ENCODE peak calls at places on chromosomes 7 and 10, in eight cellular contexts. One of them, this sample, is unnamed.

GRCh38 chr7:71752171-71752935 is 620.4 kb downstream of the GALNT17 start:
- DNase-seq in PC-9: no peak
- DNase-seq in adrenal gland: peak; percentile 57
- DNase-seq in colonic mucosa: peak; percentile 45
- DNase-seq in CD4-positive, alpha-beta memory T cell: no peak
- DNase-seq in esophagus squamous epithelium: no peak
- DNase-seq in tibial nerve: no peak
- DNase-seq in GM23248: peak; percentile 46
- DNase-seq in this sample: peak; percentile 79

GRCh38 chr10:24381235-24382010 is 172.5 kb downstream of the KIAA1217 start:
- DNase-seq in PC-9: no peak
- DNase-seq in adrenal gland: no peak
- DNase-seq in colonic mucosa: no peak
- DNase-seq in CD4-positive, alpha-beta memory T cell: no peak
- DNase-seq in esophagus squamous epithelium: no peak
- DNase-seq in tibial nerve: no peak
- DNase-seq in GM23248: no peak
- DNase-seq in this sample: no peak

GRCh38 chr10:102705531-102705930 is 8.7 kb downstream of the ARL3 start:
- DNase-seq in PC-9: no peak
- DNase-seq in adrenal gland: no peak
- DNase-seq in colonic mucosa: no peak
- DNase-seq in CD4-positive, alpha-beta memory T cell: no peak
- DNase-seq in esophagus squamous epithelium: no peak
- DNase-seq in tibial nerve: no peak
- DNase-seq in GM23248: no peak
- DNase-seq in this sample: no peak

GRCh38 chr10:12638103-12638502 is 288.8 kb downstream of the CAMK1D start:
- DNase-seq in PC-9: no peak
- DNase-seq in adrenal gland: no peak
- DNase-seq in colonic mucosa: peak; percentile 92
- DNase-seq in CD4-positive, alpha-beta memory T cell: no peak
- DNase-seq in esophagus squamous epithelium: no peak
- DNase-seq in tibial nerve: no peak
- DNase-seq in GM23248: peak; percentile 15
- DNase-seq in this sample: peak; percentile 64

GRCh38 chr10:30784521-30784895 is 155.0 kb upstream of the LYZL2 start:
- DNase-seq in PC-9: no peak
- DNase-seq in adrenal gland: no peak
- DNase-seq in colonic mucosa: no peak
- DNase-seq in CD4-positive, alpha-beta memory T cell: no peak
- DNase-seq in esophagus squamous epithelium: no peak
- DNase-seq in tibial nerve: no peak
- DNase-seq in GM23248: peak; percentile 70
- DNase-seq in this sample: no peak

GRCh38 chr7:158266817-158267736 is 320.5 kb downstream of the PTPRN2 start:
- DNase-seq in PC-9: no peak
- DNase-seq in adrenal gland: no peak
- DNase-seq in colonic mucosa: peak; percentile 71
- DNase-seq in CD4-positive, alpha-beta memory T cell: peak; percentile 20
- DNase-seq in esophagus squamous epithelium: no peak
- DNase-seq in tibial nerve: no peak
- DNase-seq in GM23248: no peak
- DNase-seq in this sample: no peak

GRCh38 chr10:71099731-71100361 is 112.5 kb upstream of the UNC5B start:
- DNase-seq in PC-9: no peak
- DNase-seq in adrenal gland: no peak
- DNase-seq in colonic mucosa: no peak
- DNase-seq in CD4-positive, alpha-beta memory T cell: no peak
- DNase-seq in esophagus squamous epithelium: no peak
- DNase-seq in tibial nerve: no peak
- DNase-seq in GM23248: no peak
- DNase-seq in this sample: no peak

GRCh38 chr7:150317748-150318444 is 5.3 kb upstream of the LRRC61 start:
- DNase-seq in PC-9: no peak
- DNase-seq in adrenal gland: no peak
- DNase-seq in colonic mucosa: no peak
- DNase-seq in CD4-positive, alpha-beta memory T cell: no peak
- DNase-seq in esophagus squamous epithelium: no peak
- DNase-seq in tibial nerve: no peak
- DNase-seq in GM23248: peak; percentile 35
- DNase-seq in this sample: no peak

GRCh38 chr10:80279146-80279545 is 10.3 kb downstream of the MAT1A start:
- DNase-seq in PC-9: no peak
- DNase-seq in adrenal gland: no peak
- DNase-seq in colonic mucosa: peak; percentile 2
- DNase-seq in CD4-positive, alpha-beta memory T cell: no peak
- DNase-seq in esophagus squamous epithelium: no peak
- DNase-seq in tibial nerve: no peak
- DNase-seq in GM23248: no peak
- DNase-seq in this sample: no peak

GRCh38 chr10:85791846-85792532 is 574.6 kb downstream of the GRID1 start:
- DNase-seq in PC-9: no peak
- DNase-seq in adrenal gland: no peak
- DNase-seq in colonic mucosa: no peak
- DNase-seq in CD4-positive, alpha-beta memory T cell: no peak
- DNase-seq in esophagus squamous epithelium: no peak
- DNase-seq in tibial nerve: no peak
- DNase-seq in GM23248: peak; percentile 15
- DNase-seq in this sample: no peak

GRCh38 chr7:116799912-116800311 is 62.5 kb upstream of the CAPZA2 start:
- DNase-seq in PC-9: no peak
- DNase-seq in adrenal gland: no peak
- DNase-seq in colonic mucosa: no peak
- DNase-seq in CD4-positive, alpha-beta memory T cell: no peak
- DNase-seq in esophagus squamous epithelium: no peak
- DNase-seq in tibial nerve: no peak
- DNase-seq in GM23248: no peak
- DNase-seq in this sample: no peak

GRCh38 chr7:116802144-116802747 is 60.1 kb upstream of the CAPZA2 start:
- DNase-seq in PC-9: no peak
- DNase-seq in adrenal gland: no peak
- DNase-seq in colonic mucosa: no peak
- DNase-seq in CD4-positive, alpha-beta memory T cell: no peak
- DNase-seq in esophagus squamous epithelium: no peak
- DNase-seq in tibial nerve: no peak
- DNase-seq in GM23248: peak; percentile 69
- DNase-seq in this sample: no peak

GRCh38 chr7:116802784-116803183 is 59.6 kb upstream of the CAPZA2 start:
- DNase-seq in PC-9: peak; percentile 43
- DNase-seq in adrenal gland: peak; percentile 30
- DNase-seq in colonic mucosa: peak; percentile 56
- DNase-seq in CD4-positive, alpha-beta memory T cell: no peak
- DNase-seq in esophagus squamous epithelium: no peak
- DNase-seq in tibial nerve: no peak
- DNase-seq in GM23248: peak; percentile 93
- DNase-seq in this sample: peak; percentile 40

GRCh38 chr7:116800594-116800993 is 61.8 kb upstream of the CAPZA2 start:
- DNase-seq in PC-9: no peak
- DNase-seq in adrenal gland: no peak
- DNase-seq in colonic mucosa: no peak
- DNase-seq in CD4-positive, alpha-beta memory T cell: no peak
- DNase-seq in esophagus squamous epithelium: no peak
- DNase-seq in tibial nerve: no peak
- DNase-seq in GM23248: no peak
- DNase-seq in this sample: no peak

GRCh38 chr7:116801092-116801710 is 61.2 kb upstream of the CAPZA2 start:
- DNase-seq in PC-9: peak; percentile 61
- DNase-seq in adrenal gland: no peak
- DNase-seq in colonic mucosa: no peak
- DNase-seq in CD4-positive, alpha-beta memory T cell: no peak
- DNase-seq in esophagus squamous epithelium: no peak
- DNase-seq in tibial nerve: no peak
- DNase-seq in GM23248: peak; percentile 89
- DNase-seq in this sample: no peak
- H3K4me1 ChIP-seq in PC-9: peaks cover 30% of the 10 kb centered on the region
- H3K4me1 ChIP-seq in adrenal gland: no peaks in the 10 kb centered on the region
- H3K4me1 ChIP-seq in colonic mucosa: no peaks in the 10 kb centered on the region
- H3K4me1 ChIP-seq in CD4-positive, alpha-beta memory T cell: no peaks in the 10 kb centered on the region
- H3K4me1 ChIP-seq in esophagus squamous epithelium: peaks cover 17% of the 10 kb centered on the region
- H3K4me1 ChIP-seq in tibial nerve: no peaks in the 10 kb centered on the region
- H3K4me1 ChIP-seq in GM23248: peaks cover 65% of the 10 kb centered on the region
- H3K4me1 ChIP-seq in this sample: no peaks in the 10 kb centered on the region

GRCh38 chr10:113856563-113856962 is 2.1 kb downstream of the NHLRC2 start:
- DNase-seq in PC-9: no peak
- DNase-seq in adrenal gland: no peak
- DNase-seq in colonic mucosa: no peak
- DNase-seq in CD4-positive, alpha-beta memory T cell: no peak
- DNase-seq in esophagus squamous epithelium: no peak
- DNase-seq in tibial nerve: no peak
- DNase-seq in GM23248: peak; percentile 40
- DNase-seq in this sample: no peak
- H3K4me1 ChIP-seq in PC-9: peaks cover 27% of the 10 kb centered on the region
- H3K4me1 ChIP-seq in adrenal gland: peaks cover 17% of the 10 kb centered on the region
- H3K4me1 ChIP-seq in colonic mucosa: peaks cover 16% of the 10 kb centered on the region
- H3K4me1 ChIP-seq in CD4-positive, alpha-beta memory T cell: peaks cover 53% of the 10 kb centered on the region
- H3K4me1 ChIP-seq in esophagus squamous epithelium: peaks cover 9% of the 10 kb centered on the region
- H3K4me1 ChIP-seq in tibial nerve: no peaks in the 10 kb centered on the region
- H3K4me1 ChIP-seq in GM23248: peaks cover 27% of the 10 kb centered on the region
- H3K4me1 ChIP-seq in this sample: no peaks in the 10 kb centered on the region

GRCh38 chr7:50359995-50360925 is 55.7 kb downstream of the IKZF1 start:
- DNase-seq in PC-9: no peak
- DNase-seq in adrenal gland: no peak
- DNase-seq in colonic mucosa: no peak
- DNase-seq in CD4-positive, alpha-beta memory T cell: peak; percentile 94
- DNase-seq in esophagus squamous epithelium: no peak
- DNase-seq in tibial nerve: no peak
- DNase-seq in GM23248: peak; percentile 7
- DNase-seq in this sample: peak; percentile 30

GRCh38 chr7:50363327-50364060 is 59.0 kb downstream of the IKZF1 start:
- DNase-seq in PC-9: no peak
- DNase-seq in adrenal gland: no peak
- DNase-seq in colonic mucosa: no peak
- DNase-seq in CD4-positive, alpha-beta memory T cell: peak; percentile 80
- DNase-seq in esophagus squamous epithelium: no peak
- DNase-seq in tibial nerve: no peak
- DNase-seq in GM23248: no peak
- DNase-seq in this sample: no peak

GRCh38 chr7:50364645-50365044 is 60.1 kb downstream of the IKZF1 start:
- DNase-seq in PC-9: no peak
- DNase-seq in adrenal gland: no peak
- DNase-seq in colonic mucosa: no peak
- DNase-seq in CD4-positive, alpha-beta memory T cell: no peak
- DNase-seq in esophagus squamous epithelium: no peak
- DNase-seq in tibial nerve: no peak
- DNase-seq in GM23248: no peak
- DNase-seq in this sample: no peak

GRCh38 chr7:50362142-50362541 is 57.6 kb downstream of the IKZF1 start:
- DNase-seq in PC-9: no peak
- DNase-seq in adrenal gland: no peak
- DNase-seq in colonic mucosa: no peak
- DNase-seq in CD4-positive, alpha-beta memory T cell: no peak
- DNase-seq in esophagus squamous epithelium: no peak
- DNase-seq in tibial nerve: no peak
- DNase-seq in GM23248: no peak
- DNase-seq in this sample: no peak

DNA sequence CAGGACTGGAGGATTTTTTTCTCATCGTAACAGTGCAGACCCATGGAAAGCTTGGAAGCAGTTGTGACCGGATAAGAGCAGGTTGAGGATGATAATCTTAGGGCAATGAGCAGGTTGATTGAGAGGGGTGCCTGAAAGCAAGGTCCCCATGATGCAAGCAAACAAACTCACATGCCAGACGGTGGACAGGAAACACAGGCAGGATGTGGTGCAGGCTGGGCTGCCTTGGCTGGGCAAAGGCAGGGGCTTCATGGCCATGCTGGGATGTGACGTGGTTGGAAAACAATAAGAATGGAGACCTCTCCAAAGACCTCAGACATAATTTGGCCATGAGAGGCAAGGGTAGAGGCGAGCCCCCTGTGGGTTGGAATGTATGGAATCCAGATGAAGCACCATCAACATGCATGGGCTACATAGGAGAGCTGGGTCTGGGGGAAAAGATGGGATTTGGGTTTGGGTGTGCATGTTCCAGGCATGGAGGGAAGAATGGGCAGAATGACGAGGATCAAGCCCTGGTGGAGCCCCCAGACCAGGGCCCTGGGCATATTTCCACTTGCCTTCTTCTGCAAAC is 58.3 kb downstream of the IKZF1 start:
- DNase-seq in PC-9: no peak
- DNase-seq in adrenal gland: no peak
- DNase-seq in colonic mucosa: no peak
- DNase-seq in CD4-positive, alpha-beta memory T cell: peak; percentile 81
- DNase-seq in esophagus squamous epithelium: no peak
- DNase-seq in tibial nerve: no peak
- DNase-seq in GM23248: no peak
- DNase-seq in this sample: no peak
- H3K4me1 ChIP-seq in PC-9: no peaks in the 10 kb centered on the region
- H3K4me1 ChIP-seq in adrenal gland: no peaks in the 10 kb centered on the region
- H3K4me1 ChIP-seq in colonic mucosa: no peaks in the 10 kb centered on the region
- H3K4me1 ChIP-seq in CD4-positive, alpha-beta memory T cell: peaks cover 100% of the 10 kb centered on the region
- H3K4me1 ChIP-seq in esophagus squamous epithelium: no peaks in the 10 kb centered on the region
- H3K4me1 ChIP-seq in tibial nerve: no peaks in the 10 kb centered on the region
- H3K4me1 ChIP-seq in GM23248: no peaks in the 10 kb centered on the region
- H3K4me1 ChIP-seq in this sample: no peaks in the 10 kb centered on the region

GRCh38 chr7:55132890-55133551 is 114.2 kb downstream of the EGFR start:
- DNase-seq in PC-9: peak; percentile 100
- DNase-seq in adrenal gland: peak; percentile 74
- DNase-seq in colonic mucosa: no peak
- DNase-seq in CD4-positive, alpha-beta memory T cell: no peak
- DNase-seq in esophagus squamous epithelium: no peak
- DNase-seq in tibial nerve: peak; percentile 61
- DNase-seq in GM23248: peak; percentile 99
- DNase-seq in this sample: no peak

GRCh38 chr7:55132550-55132889 is 113.7 kb downstream of the EGFR start:
- DNase-seq in PC-9: no peak
- DNase-seq in adrenal gland: no peak
- DNase-seq in colonic mucosa: no peak
- DNase-seq in CD4-positive, alpha-beta memory T cell: no peak
- DNase-seq in esophagus squamous epithelium: no peak
- DNase-seq in tibial nerve: no peak
- DNase-seq in GM23248: no peak
- DNase-seq in this sample: no peak

GRCh38 chr7:55130079-55130476 is 111.3 kb downstream of the EGFR start:
- DNase-seq in PC-9: no peak
- DNase-seq in adrenal gland: peak; percentile 9
- DNase-seq in colonic mucosa: no peak
- DNase-seq in CD4-positive, alpha-beta memory T cell: no peak
- DNase-seq in esophagus squamous epithelium: no peak
- DNase-seq in tibial nerve: no peak
- DNase-seq in GM23248: peak; percentile 58
- DNase-seq in this sample: peak; percentile 72

GRCh38 chr7:55130554-55131198 is 111.9 kb downstream of the EGFR start:
- DNase-seq in PC-9: no peak
- DNase-seq in adrenal gland: peak; percentile 22
- DNase-seq in colonic mucosa: no peak
- DNase-seq in CD4-positive, alpha-beta memory T cell: no peak
- DNase-seq in esophagus squamous epithelium: no peak
- DNase-seq in tibial nerve: peak; percentile 55
- DNase-seq in GM23248: peak; percentile 77
- DNase-seq in this sample: no peak

DNA sequence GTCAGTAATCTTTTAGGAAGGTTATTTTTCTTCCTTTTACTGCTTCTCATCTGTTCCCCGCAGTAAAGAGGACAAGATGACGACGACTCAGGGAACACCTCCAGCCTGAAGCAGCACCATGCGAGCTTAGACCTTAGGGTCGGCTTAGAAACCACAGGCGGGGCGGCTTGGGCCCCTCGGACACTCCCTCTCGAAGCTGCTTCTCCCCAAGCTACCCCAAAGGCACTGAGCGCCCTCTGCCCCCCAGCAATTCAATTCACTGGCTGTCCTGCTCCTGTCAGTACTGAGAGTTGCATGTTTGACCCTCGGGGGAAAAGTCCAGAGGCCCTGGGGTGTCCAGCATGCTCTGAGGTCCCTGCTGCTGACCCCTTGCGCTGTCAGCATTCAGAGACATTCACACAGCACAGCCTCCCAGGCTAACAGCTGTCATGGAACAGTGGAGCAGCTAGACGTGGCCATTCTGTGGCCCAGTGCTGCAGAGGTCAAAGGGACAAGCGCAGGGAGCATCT is 112.7 kb downstream of the EGFR start:
- DNase-seq in PC-9: no peak
- DNase-seq in adrenal gland: no peak
- DNase-seq in colonic mucosa: no peak
- DNase-seq in CD4-positive, alpha-beta memory T cell: no peak
- DNase-seq in esophagus squamous epithelium: no peak
- DNase-seq in tibial nerve: no peak
- DNase-seq in GM23248: no peak
- DNase-seq in this sample: no peak
- H3K4me1 ChIP-seq in PC-9: peaks cover 93% of the 10 kb centered on the region
- H3K4me1 ChIP-seq in adrenal gland: peaks cover 26% of the 10 kb centered on the region
- H3K4me1 ChIP-seq in colonic mucosa: peaks cover 13% of the 10 kb centered on the region
- H3K4me1 ChIP-seq in CD4-positive, alpha-beta memory T cell: no peaks in the 10 kb centered on the region
- H3K4me1 ChIP-seq in esophagus squamous epithelium: peaks cover 70% of the 10 kb centered on the region
- H3K4me1 ChIP-seq in tibial nerve: peaks cover 3% of the 10 kb centered on the region
- H3K4me1 ChIP-seq in GM23248: peaks cover 80% of the 10 kb centered on the region
- H3K4me1 ChIP-seq in this sample: peaks cover 67% of the 10 kb centered on the region